ENCODE peak calls at places on chromosomes 6 and 20, in four cellular contexts. H, Z, A and S are unnamed samples.

GRCh38 chr20:46363874-46364669 is 42.3 kb downstream of the ELMO2 start:
- DNase-seq in H (peak), A (peak), Z (peak), S (peak)

GRCh38 chr20:38162149-38162548 is 2.9 kb downstream of the TGM2 start:
- DNase-seq in H (no peak), A (no peak), Z (no peak), S (no peak)

GRCh38 chr6:38080889-38081288 is 261.4 kb downstream of the ZFAND3 start:
- DNase-seq in H (no peak), Z (peak), A (no peak), S (no peak)

GRCh38 chr6:36436466-36436865 is 6.2 kb downstream of the PXT1 start:
- DNase-seq in Z (no peak), A (no peak), H (no peak), S (no peak)

GRCh38 chr20:62429455-62430310 is 2.3 kb upstream of the RBBP8NL start:
- DNase-seq in Z (no peak), H (no peak), A (no peak), S (no peak)

GRCh38 chr6:91303326-91303725 is 716.5 kb upstream of the MAP3K7 start:
- DNase-seq in Z (no peak), A (no peak), H (no peak), S (no peak)

GRCh38 chr6:30450908-30451818 is 38.1 kb upstream of the HLA-E start:
- DNase-seq in H (no peak), A (peak), Z (peak), S (no peak)

GRCh38 chr6:119830494-119831295 is 481.1 kb upstream of the MAN1A1 start:
- DNase-seq in H (no peak), A (no peak), Z (no peak), S (no peak)

GRCh38 chr6:144064402-144064830 is 31.0 kb downstream of the SF3B5 start:
- DNase-seq in H (no peak), A (peak), Z (peak), S (no peak)

GRCh38 chr20:53918949-53919361 is 151.4 kb downstream of the BCAS1 start:
- DNase-seq in A (no peak), H (no peak), Z (no peak), S (no peak)

GRCh38 chr6:74115674-74116073 is 419.7 kb downstream of the CD109 start:
- DNase-seq in Z (no peak), H (no peak), A (no peak), S (no peak)

GRCh38 chr6:140379919-140380318 is 1005.5 kb upstream of the CITED2 start:
- DNase-seq in Z (no peak), A (no peak), H (no peak), S (no peak)

GRCh38 chr6:53679446-53679933 is 13.9 kb upstream of the KLHL31 start:
- DNase-seq in A (no peak), Z (no peak), H (peak), S (no peak)

GRCh38 chr6:132893772-132894490 is 79.6 kb downstream of the RPS12 start:
- DNase-seq in H (no peak), A (no peak), Z (no peak), S (no peak)

GRCh38 chr6:22221630-22222029 is 75.2 kb downstream of the PRL start:
- DNase-seq in Z (no peak), A (no peak), H (no peak), S (no peak)

GRCh38 chr6:107533415-107534059 is 43.6 kb downstream of the SOBP start:
- DNase-seq in A (no peak), H (no peak), Z (no peak), S (no peak)

GRCh38 chr6:72619883-72620696 is 1.8 kb upstream of the KCNQ5 start:
- DNase-seq in A (peak), Z (peak), H (no peak), S (no peak)

GRCh38 chr6:158061709-158062461 is 80.2 kb downstream of the SYNJ2 start:
- DNase-seq in H (no peak), A (no peak), Z (no peak), S (no peak)

GRCh38 chr6:129131282-129131681 is 248.3 kb downstream of the LAMA2 start:
- DNase-seq in A (no peak), H (no peak), Z (no peak), S (no peak)

GRCh38 chr20:46311719-46312074 is 3.4 kb upstream of the CDH22 start:
- DNase-seq in Z (no peak), A (no peak), H (no peak), S (no peak)

GRCh38 chr6:166572370-166573261 is 13.9 kb downstream of the RAMACL start:
- DNase-seq in H (no peak), Z (no peak), A (no peak), S (no peak)

GRCh38 chr6:105207524-105208269 is 27.9 kb upstream of the POPDC3 start:
- DNase-seq in A (no peak), H (no peak), Z (no peak), S (no peak)

GRCh38 chr6:26516481-26517427 is 16.7 kb downstream of the BTN1A1 start:
- DNase-seq in A (no peak), Z (no peak), H (no peak), S (no peak)

GRCh38 chr20:45176526-45176925 is 1.8 kb downstream of the PI3 start:
- DNase-seq in H (no peak), Z (no peak), A (no peak), S (no peak)

GRCh38 chr6:16514249-16514648 is 247.0 kb downstream of the ATXN1 start:
- DNase-seq in H (no peak), A (no peak), Z (no peak), S (no peak)

GRCh38 chr6:26187981-26188635 is 100.9 kb downstream of the HFE start:
- DNase-seq in H (peak), A (no peak), Z (peak), S (no peak)

GRCh38 chr20:50050660-50051308 is 62.2 kb downstream of the UBE2V1 start:
- DNase-seq in A (no peak), Z (no peak), H (no peak), S (no peak)

GRCh38 chr20:5504061-5504739 is 187.4 kb upstream of the PROKR2 start:
- DNase-seq in A (peak), H (no peak), Z (peak), S (no peak)

GRCh38 chr6:20013485-20013884 is 176.3 kb downstream of the ID4 start:
- DNase-seq in A (no peak), H (no peak), Z (no peak), S (no peak)

GRCh38 chr6:170274713-170275560 is 15.9 kb downstream of the DLL1 start:
- DNase-seq in A (no peak), Z (no peak), H (no peak), S (no peak)

GRCh38 chr20:33812673-33813462 is 1.7 kb downstream of the CHMP4B start:
- DNase-seq in Z (peak), H (no peak), A (peak), S (no peak)

GRCh38 chr6:163327936-163328335 is 86.6 kb upstream of the QKI start:
- DNase-seq in H (no peak), Z (no peak), A (no peak), S (no peak)

GRCh38 chr6:101545171-101545570 is 151.7 kb downstream of the GRIK2 start:
- DNase-seq in A (no peak), Z (no peak), H (no peak), S (no peak)

GRCh38 chr6:26268659-26269402 is 96.2 kb upstream of the BTN3A2 start:
- DNase-seq in A (no peak), H (no peak), Z (peak), S (no peak)

GRCh38 chr6:46170357-46171289 is at the start of gene ENPP5:
- DNase-seq in H (peak), A (peak), Z (peak), S (peak)

GRCh38 chr20:58621906-58622548 is 29.1 kb upstream of the STX16 start:
- DNase-seq in Z (no peak), H (peak), A (no peak), S (no peak)
- TF ChIP-seq CTCF in Z (no peak), H (peak), A (no peak), S (no peak)

GRCh38 chr20:24164360-24164759 is 175.8 kb upstream of the GGTLC1 start:
- DNase-seq in A (no peak), H (no peak), Z (no peak), S (no peak)
- TF ChIP-seq CTCF in A (peak), H (peak), Z (no peak), S (no peak)

GRCh38 chr6:55543633-55544309 is 35.2 kb downstream of the HMGCLL1 start:
- DNase-seq in H (no peak), Z (no peak), A (no peak), S (no peak)
- TF ChIP-seq CTCF in H (peak), Z (no peak), A (no peak), S (no peak)

DNA sequence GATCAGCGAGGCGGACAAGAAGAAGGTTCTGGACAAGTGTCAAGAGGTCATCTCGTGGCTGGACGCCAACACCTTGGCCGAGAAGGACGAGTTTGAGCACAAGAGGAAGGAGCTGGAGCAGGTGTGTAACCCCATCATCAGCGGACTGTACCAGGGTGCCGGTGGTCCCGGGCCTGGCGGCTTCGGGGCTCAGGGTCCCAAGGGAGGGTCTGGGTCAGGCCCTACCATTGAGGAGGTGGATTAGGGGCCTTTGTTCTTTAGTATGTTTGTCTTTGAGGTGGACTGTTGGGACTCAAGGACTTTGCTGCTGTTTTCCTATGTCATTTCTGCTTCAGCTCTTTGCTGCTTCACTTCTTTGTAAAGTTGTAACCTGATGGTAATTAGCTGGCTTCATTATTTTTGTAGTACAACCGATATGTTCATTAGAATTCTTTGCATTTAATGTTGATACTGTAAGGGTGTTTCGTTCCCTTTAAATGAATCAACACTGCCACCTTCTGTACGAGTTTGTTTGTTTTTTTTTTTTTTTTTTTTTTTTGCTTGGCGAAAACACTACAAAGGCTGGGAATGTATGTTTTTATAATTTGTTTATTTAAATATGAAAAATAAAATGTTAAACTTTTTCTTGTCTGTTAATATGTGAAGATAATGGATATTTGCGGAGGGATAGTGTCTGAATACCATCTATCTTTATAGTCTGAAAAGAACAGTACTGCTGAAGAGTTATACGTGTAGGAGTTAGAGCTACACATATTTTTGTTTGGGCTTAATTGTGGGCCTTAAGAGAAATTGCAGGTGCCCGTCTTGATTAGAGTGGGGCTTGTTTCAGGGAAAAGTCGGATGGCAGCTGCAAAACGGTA is 2.3 kb downstream of the HSPA1B start:
- DNase-seq in Z (peak), H (no peak), A (peak), S (no peak)
- TF ChIP-seq CTCF in Z (peak), H (peak), A (no peak), S (no peak)

GRCh38 chr6:139014945-139015344 is 13.6 kb upstream of the ABRACL start:
- DNase-seq in H (no peak), Z (peak), A (peak), S (no peak)

GRCh38 chr6:139016337-139017213 is 12.0 kb upstream of the ABRACL start:
- DNase-seq in H (no peak), A (no peak), Z (no peak), S (no peak)

GRCh38 chr6:139010674-139011073 is 17.9 kb upstream of the ABRACL start:
- DNase-seq in H (no peak), A (no peak), Z (no peak), S (no peak)

GRCh38 chr6:139011980-139012379 is 16.6 kb upstream of the ABRACL start:
- DNase-seq in Z (no peak), H (no peak), A (no peak), S (no peak)

DNA sequence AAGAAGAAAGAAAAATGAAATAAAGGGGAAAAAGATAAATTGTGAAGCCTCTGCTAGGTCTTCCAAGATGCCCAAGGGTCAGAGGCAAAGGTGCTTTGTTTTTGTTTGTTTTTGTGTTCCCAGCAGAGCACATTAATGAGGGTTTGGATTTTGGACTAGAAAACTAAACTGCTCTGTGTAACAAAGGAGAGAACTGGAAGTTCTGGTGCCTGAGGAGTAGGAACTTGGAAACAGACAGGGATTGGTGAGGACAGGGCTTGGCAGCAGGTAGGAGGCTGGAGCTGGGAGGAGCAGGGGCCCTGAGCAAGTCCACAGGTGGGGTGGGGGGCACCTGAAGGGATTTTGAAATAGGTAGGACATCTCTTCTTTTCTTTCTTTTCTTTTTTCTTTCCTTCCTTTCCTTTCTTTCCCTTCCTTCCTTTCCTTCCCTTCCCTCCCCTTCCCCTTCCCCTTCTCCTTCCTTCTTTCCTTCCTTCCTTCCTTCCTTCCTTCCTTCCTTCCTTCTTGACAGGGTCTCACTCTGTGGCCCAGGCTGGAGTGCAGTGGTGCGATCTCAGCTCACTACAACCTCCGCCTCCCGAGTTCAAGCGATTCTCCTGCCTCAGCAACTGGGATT is 15.3 kb upstream of the ABRACL start:
- DNase-seq in A (no peak), Z (no peak), H (no peak), S (no peak)
- TF ChIP-seq CTCF in A (no peak), Z (no peak), H (no peak), S (no peak)

GRCh38 chr6:110693296-110693695 is 122.0 kb downstream of the CDK19 start:
- DNase-seq in Z (no peak), H (no peak), A (no peak), S (no peak)
- TF ChIP-seq CTCF in Z (no peak), H (no peak), A (no peak), S (no peak)

DNA sequence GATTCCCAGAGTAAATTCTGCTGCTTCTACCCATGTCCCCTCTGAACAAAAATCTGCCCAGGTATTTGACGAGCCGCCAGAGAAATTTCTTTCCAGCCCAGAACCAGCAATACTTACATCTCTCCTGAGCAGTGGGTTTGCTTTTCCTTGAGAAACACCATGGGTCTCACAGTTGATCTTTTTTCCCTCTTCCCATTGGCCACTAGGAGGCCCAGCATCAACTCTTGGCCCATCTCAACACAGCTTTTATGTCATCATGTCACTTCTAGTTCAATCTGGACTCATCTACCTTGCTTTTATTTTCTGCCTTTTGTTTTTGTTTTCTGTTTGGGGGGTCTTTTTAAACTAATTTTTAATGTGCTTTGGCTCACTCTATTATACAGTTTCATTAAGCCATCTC is 18.8 kb downstream of the MAFB start:
- DNase-seq in Z (no peak), A (no peak), H (no peak), S (no peak)
- TF ChIP-seq CTCF in Z (no peak), A (no peak), H (peak), S (no peak)

GRCh38 chr6:137165375-137166246 is 7.8 kb downstream of the IL22RA2 start:
- DNase-seq in Z (peak), A (peak), H (peak), S (no peak)
- TF ChIP-seq CTCF in Z (peak), A (no peak), H (peak), S (no peak)